ENCODE peak calls at places on chromosomes 7 and 10, in four cellular contexts. One of them, this sample, is unnamed.

GRCh38 chr10:107430446-107430845 is 265.9 kb upstream of the SORCS1 start:
- DNase-seq in left lobe of liver: no peak
- DNase-seq in CD4-positive, CD25-positive, alpha-beta regulatory T cell: no peak
- DNase-seq in NCI-H774: no peak
- DNase-seq in this sample: no peak

GRCh38 chr10:84907461-84908010 is 579.1 kb downstream of the CCSER2 start:
- DNase-seq in CD4-positive, CD25-positive, alpha-beta regulatory T cell: no peak
- DNase-seq in NCI-H774: no peak
- DNase-seq in left lobe of liver: no peak
- DNase-seq in this sample: no peak

GRCh38 chr10:110568055-110568735 is 700 bp downstream of the SMC3 start:
- DNase-seq in NCI-H774: no peak
- DNase-seq in CD4-positive, CD25-positive, alpha-beta regulatory T cell: peak
- DNase-seq in left lobe of liver: no peak
- DNase-seq in this sample: peak

GRCh38 chr7:44693641-44694313 is 54.9 kb upstream of the ZMIZ2 start:
- DNase-seq in left lobe of liver: no peak
- DNase-seq in NCI-H774: no peak
- DNase-seq in CD4-positive, CD25-positive, alpha-beta regulatory T cell: no peak
- DNase-seq in this sample: no peak

GRCh38 chr7:72325561-72325960 is 86.6 kb downstream of the CALN1 start:
- DNase-seq in left lobe of liver: no peak
- DNase-seq in CD4-positive, CD25-positive, alpha-beta regulatory T cell: no peak
- DNase-seq in NCI-H774: no peak
- DNase-seq in this sample: no peak

GRCh38 chr7:97680622-97681021 is 51.3 kb upstream of the TAC1 start:
- DNase-seq in NCI-H774: no peak
- DNase-seq in left lobe of liver: no peak
- DNase-seq in CD4-positive, CD25-positive, alpha-beta regulatory T cell: no peak
- DNase-seq in this sample: no peak

GRCh38 chr10:54266395-54266794 is 534.6 kb downstream of the PCDH15 start:
- DNase-seq in left lobe of liver: no peak
- DNase-seq in CD4-positive, CD25-positive, alpha-beta regulatory T cell: no peak
- DNase-seq in NCI-H774: no peak
- DNase-seq in this sample: no peak

GRCh38 chr10:996031-996430 is 7.8 kb downstream of the GTPBP4 start:
- DNase-seq in NCI-H774: no peak
- DNase-seq in left lobe of liver: peak
- DNase-seq in CD4-positive, CD25-positive, alpha-beta regulatory T cell: no peak
- DNase-seq in this sample: no peak

GRCh38 chr10:47318706-47319105 is 3.5 kb upstream of the GDF2 start:
- DNase-seq in left lobe of liver: no peak
- DNase-seq in NCI-H774: no peak
- DNase-seq in CD4-positive, CD25-positive, alpha-beta regulatory T cell: no peak
- DNase-seq in this sample: no peak

GRCh38 chr7:100829150-100829716 is 1.9 kb upstream of the EPHB4 start:
- DNase-seq in CD4-positive, CD25-positive, alpha-beta regulatory T cell: no peak
- DNase-seq in NCI-H774: no peak
- DNase-seq in left lobe of liver: peak
- DNase-seq in this sample: no peak

GRCh38 chr10:96090463-96090800 is 39.7 kb upstream of the ZNF518A start:
- DNase-seq in CD4-positive, CD25-positive, alpha-beta regulatory T cell: no peak
- DNase-seq in left lobe of liver: no peak
- DNase-seq in NCI-H774: no peak
- DNase-seq in this sample: no peak

GRCh38 chr7:124603066-124603465 is 162.5 kb downstream of the GPR37 start:
- DNase-seq in NCI-H774: no peak
- DNase-seq in CD4-positive, CD25-positive, alpha-beta regulatory T cell: no peak
- DNase-seq in left lobe of liver: no peak
- DNase-seq in this sample: no peak

GRCh38 chr7:3559178-3559765 is 258.2 kb downstream of the SDK1 start:
- DNase-seq in NCI-H774: no peak
- DNase-seq in CD4-positive, CD25-positive, alpha-beta regulatory T cell: no peak
- DNase-seq in left lobe of liver: no peak
- DNase-seq in this sample: peak

GRCh38 chr7:155291045-155291530 is 6.6 kb upstream of the INSIG1 start:
- DNase-seq in left lobe of liver: peak
- DNase-seq in CD4-positive, CD25-positive, alpha-beta regulatory T cell: no peak
- DNase-seq in NCI-H774: no peak
- DNase-seq in this sample: no peak

GRCh38 chr10:474946-475345 is 214.5 kb downstream of the DIP2C start:
- DNase-seq in NCI-H774: no peak
- DNase-seq in left lobe of liver: peak
- DNase-seq in CD4-positive, CD25-positive, alpha-beta regulatory T cell: no peak
- DNase-seq in this sample: no peak

GRCh38 chr10:17206210-17206709 is 4.8 kb upstream of the TRDMT1 start:
- DNase-seq in NCI-H774: no peak
- DNase-seq in CD4-positive, CD25-positive, alpha-beta regulatory T cell: peak
- DNase-seq in left lobe of liver: no peak
- DNase-seq in this sample: no peak

GRCh38 chr7:64544010-64544409 is 18.9 kb downstream of the ZNF680 start:
- DNase-seq in NCI-H774: no peak
- DNase-seq in CD4-positive, CD25-positive, alpha-beta regulatory T cell: no peak
- DNase-seq in left lobe of liver: no peak
- DNase-seq in this sample: no peak

GRCh38 chr10:536371-536925 is 153.0 kb downstream of the DIP2C start:
- DNase-seq in NCI-H774: no peak
- DNase-seq in CD4-positive, CD25-positive, alpha-beta regulatory T cell: no peak
- DNase-seq in left lobe of liver: no peak
- DNase-seq in this sample: no peak